ENCODE peak calls at places on chromosomes 2 and 18, in seven cellular contexts. One of them, this sample, is unnamed.

GRCh38 chr2:239763433-239764097 is 261.6 kb downstream of the NDUFA10 start:
- DNase-seq in sigmoid colon: peak; percentile 37
- DNase-seq in lower lobe of right lung: no peak
- DNase-seq in endothelial cell of umbilical vein: no peak
- DNase-seq in effector memory CD4-positive, alpha-beta T cell: no peak
- DNase-seq in Karpas-422: no peak
- DNase-seq in fibroblast of lung: no peak
- DNase-seq in this sample: no peak

GRCh38 chr2:201926071-201926470 is 107.6 kb upstream of the FZD7 start:
- DNase-seq in sigmoid colon: no peak
- DNase-seq in lower lobe of right lung: no peak
- DNase-seq in endothelial cell of umbilical vein: no peak
- DNase-seq in effector memory CD4-positive, alpha-beta T cell: no peak
- DNase-seq in Karpas-422: no peak
- DNase-seq in fibroblast of lung: no peak
- DNase-seq in this sample: no peak

GRCh38 chr18:58350526-58350925 is 278.4 kb downstream of the ALPK2 start:
- DNase-seq in sigmoid colon: no peak
- DNase-seq in lower lobe of right lung: no peak
- DNase-seq in endothelial cell of umbilical vein: no peak
- DNase-seq in effector memory CD4-positive, alpha-beta T cell: no peak
- DNase-seq in Karpas-422: no peak
- DNase-seq in fibroblast of lung: peak; percentile 30
- DNase-seq in this sample: no peak

GRCh38 chr2:197889041-197889440 is 84.6 kb downstream of the PLCL1 start:
- DNase-seq in sigmoid colon: no peak
- DNase-seq in lower lobe of right lung: no peak
- DNase-seq in endothelial cell of umbilical vein: peak; percentile 77
- DNase-seq in effector memory CD4-positive, alpha-beta T cell: no peak
- DNase-seq in Karpas-422: peak; percentile 56
- DNase-seq in fibroblast of lung: peak; percentile 55
- DNase-seq in this sample: no peak

GRCh38 chr2:238684362-238685326 is 163.2 kb upstream of the TWIST2 start:
- DNase-seq in sigmoid colon: peak; percentile 90
- DNase-seq in lower lobe of right lung: no peak
- DNase-seq in endothelial cell of umbilical vein: peak; percentile 16
- DNase-seq in effector memory CD4-positive, alpha-beta T cell: no peak
- DNase-seq in Karpas-422: no peak
- DNase-seq in fibroblast of lung: peak; percentile 99
- DNase-seq in this sample: no peak

GRCh38 chr2:146370821-146371220 is 1474.0 kb upstream of the ACVR2A start:
- DNase-seq in sigmoid colon: no peak
- DNase-seq in lower lobe of right lung: no peak
- DNase-seq in endothelial cell of umbilical vein: no peak
- DNase-seq in effector memory CD4-positive, alpha-beta T cell: no peak
- DNase-seq in Karpas-422: no peak
- DNase-seq in fibroblast of lung: peak; percentile 73
- DNase-seq in this sample: no peak

GRCh38 chr2:101820519-101820918 is 123.0 kb downstream of the MAP4K4 start:
- DNase-seq in sigmoid colon: no peak
- DNase-seq in lower lobe of right lung: no peak
- DNase-seq in endothelial cell of umbilical vein: no peak
- DNase-seq in effector memory CD4-positive, alpha-beta T cell: no peak
- DNase-seq in Karpas-422: no peak
- DNase-seq in fibroblast of lung: peak; percentile 88
- DNase-seq in this sample: no peak

GRCh38 chr2:145797692-145798091 is 1277.8 kb upstream of the ZEB2 start:
- DNase-seq in sigmoid colon: no peak
- DNase-seq in lower lobe of right lung: no peak
- DNase-seq in endothelial cell of umbilical vein: peak; percentile 49
- DNase-seq in effector memory CD4-positive, alpha-beta T cell: no peak
- DNase-seq in Karpas-422: no peak
- DNase-seq in fibroblast of lung: peak; percentile 52
- DNase-seq in this sample: no peak

GRCh38 chr2:118417417-118418125 is 329.3 kb downstream of the INSIG2 start:
- DNase-seq in sigmoid colon: no peak
- DNase-seq in lower lobe of right lung: no peak
- DNase-seq in endothelial cell of umbilical vein: no peak
- DNase-seq in effector memory CD4-positive, alpha-beta T cell: no peak
- DNase-seq in Karpas-422: no peak
- DNase-seq in fibroblast of lung: peak; percentile 79
- DNase-seq in this sample: no peak

GRCh38 chr2:191230174-191230573 is 15.0 kb upstream of the MYO1B start:
- DNase-seq in sigmoid colon: no peak
- DNase-seq in lower lobe of right lung: no peak
- DNase-seq in endothelial cell of umbilical vein: no peak
- DNase-seq in effector memory CD4-positive, alpha-beta T cell: no peak
- DNase-seq in Karpas-422: no peak
- DNase-seq in fibroblast of lung: peak; percentile 98
- DNase-seq in this sample: no peak

GRCh38 chr2:97998431-97998830 is 2.7 kb upstream of the TMEM131 start:
- DNase-seq in sigmoid colon: no peak
- DNase-seq in lower lobe of right lung: no peak
- DNase-seq in endothelial cell of umbilical vein: no peak
- DNase-seq in effector memory CD4-positive, alpha-beta T cell: no peak
- DNase-seq in Karpas-422: no peak
- DNase-seq in fibroblast of lung: no peak
- DNase-seq in this sample: no peak

GRCh38 chr18:37778417-37779165 is 213.0 kb upstream of the CELF4 start:
- DNase-seq in sigmoid colon: no peak
- DNase-seq in lower lobe of right lung: peak; percentile 75
- DNase-seq in endothelial cell of umbilical vein: peak; percentile 5
- DNase-seq in effector memory CD4-positive, alpha-beta T cell: no peak
- DNase-seq in Karpas-422: peak; percentile 78
- DNase-seq in fibroblast of lung: no peak
- DNase-seq in this sample: no peak

GRCh38 chr2:85178154-85178553 is 45.0 kb downstream of the TCF7L1 start:
- DNase-seq in sigmoid colon: no peak
- DNase-seq in lower lobe of right lung: no peak
- DNase-seq in endothelial cell of umbilical vein: peak; percentile 49
- DNase-seq in effector memory CD4-positive, alpha-beta T cell: no peak
- DNase-seq in Karpas-422: no peak
- DNase-seq in fibroblast of lung: no peak
- DNase-seq in this sample: no peak

GRCh38 chr18:10872297-10872696 is 277.1 kb downstream of the PIEZO2 start:
- DNase-seq in sigmoid colon: peak; percentile 74
- DNase-seq in lower lobe of right lung: no peak
- DNase-seq in endothelial cell of umbilical vein: no peak
- DNase-seq in effector memory CD4-positive, alpha-beta T cell: no peak
- DNase-seq in Karpas-422: no peak
- DNase-seq in fibroblast of lung: no peak
- DNase-seq in this sample: no peak

GRCh38 chr2:151363709-151364108 is 6.3 kb downstream of the TNFAIP6 start:
- DNase-seq in sigmoid colon: peak; percentile 70
- DNase-seq in lower lobe of right lung: peak; percentile 61
- DNase-seq in endothelial cell of umbilical vein: peak; percentile 40
- DNase-seq in effector memory CD4-positive, alpha-beta T cell: no peak
- DNase-seq in Karpas-422: no peak
- DNase-seq in fibroblast of lung: no peak
- DNase-seq in this sample: no peak

GRCh38 chr2:239866778-239867177 is 158.4 kb downstream of the NDUFA10 start:
- DNase-seq in sigmoid colon: no peak
- DNase-seq in lower lobe of right lung: no peak
- DNase-seq in endothelial cell of umbilical vein: no peak
- DNase-seq in effector memory CD4-positive, alpha-beta T cell: no peak
- DNase-seq in Karpas-422: no peak
- DNase-seq in fibroblast of lung: no peak
- DNase-seq in this sample: no peak

GRCh38 chr2:214244847-214245246 is 166.0 kb upstream of the VWC2L start:
- DNase-seq in sigmoid colon: no peak
- DNase-seq in lower lobe of right lung: no peak
- DNase-seq in endothelial cell of umbilical vein: no peak
- DNase-seq in effector memory CD4-positive, alpha-beta T cell: no peak
- DNase-seq in Karpas-422: no peak
- DNase-seq in fibroblast of lung: peak; percentile 69
- DNase-seq in this sample: no peak

GRCh38 chr18:79529991-79530390 is 134.3 kb downstream of the NFATC1 start:
- DNase-seq in sigmoid colon: peak; percentile 49
- DNase-seq in lower lobe of right lung: peak; percentile 38
- DNase-seq in endothelial cell of umbilical vein: no peak
- DNase-seq in effector memory CD4-positive, alpha-beta T cell: no peak
- DNase-seq in Karpas-422: no peak
- DNase-seq in fibroblast of lung: no peak
- DNase-seq in this sample: peak; percentile 17

GRCh38 chr2:88176352-88176952 is 6.3 kb downstream of the THNSL2 start:
- DNase-seq in sigmoid colon: no peak
- DNase-seq in lower lobe of right lung: no peak
- DNase-seq in endothelial cell of umbilical vein: no peak
- DNase-seq in effector memory CD4-positive, alpha-beta T cell: no peak
- DNase-seq in Karpas-422: no peak
- DNase-seq in fibroblast of lung: no peak
- DNase-seq in this sample: no peak

DNA sequence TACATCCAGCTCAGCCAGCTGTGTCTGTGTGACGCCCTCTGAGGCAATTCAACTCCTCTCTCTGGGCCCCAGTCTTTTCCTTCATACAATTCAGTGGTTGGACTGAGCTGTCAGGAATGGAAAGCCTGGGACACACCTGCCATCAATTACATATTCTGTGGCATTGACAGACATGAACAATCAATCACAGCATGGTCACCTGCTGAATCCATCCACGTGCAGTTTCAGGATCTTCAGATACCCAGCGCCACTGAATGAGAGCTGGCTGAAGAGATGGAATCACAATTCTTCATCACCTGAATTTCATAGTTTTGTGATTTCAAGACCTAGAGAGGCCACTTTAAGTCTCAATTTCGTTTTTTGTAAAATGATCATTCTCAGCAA is 5.1 kb downstream of the ADRA2B start:
- DNase-seq in sigmoid colon: peak; percentile 19
- DNase-seq in lower lobe of right lung: no peak
- DNase-seq in endothelial cell of umbilical vein: no peak
- DNase-seq in effector memory CD4-positive, alpha-beta T cell: no peak
- DNase-seq in Karpas-422: no peak
- DNase-seq in fibroblast of lung: no peak
- DNase-seq in this sample: no peak
- H3K4me1 ChIP-seq in sigmoid colon: peaks cover 16% of the 10 kb centered on the region
- H3K4me1 ChIP-seq in lower lobe of right lung: peaks cover 5% of the 10 kb centered on the region
- H3K4me1 ChIP-seq in endothelial cell of umbilical vein: no peaks in the 10 kb centered on the region
- H3K4me1 ChIP-seq in effector memory CD4-positive, alpha-beta T cell: peaks cover 4% of the 10 kb centered on the region
- H3K4me1 ChIP-seq in Karpas-422: no peaks in the 10 kb centered on the region
- H3K4me1 ChIP-seq in fibroblast of lung: no peaks in the 10 kb centered on the region
- H3K4me1 ChIP-seq in this sample: no peaks in the 10 kb centered on the region

GRCh38 chr18:6266212-6266611 is 148.5 kb downstream of the L3MBTL4 start:
- DNase-seq in sigmoid colon: no peak
- DNase-seq in lower lobe of right lung: no peak
- DNase-seq in endothelial cell of umbilical vein: no peak
- DNase-seq in effector memory CD4-positive, alpha-beta T cell: no peak
- DNase-seq in Karpas-422: no peak
- DNase-seq in fibroblast of lung: no peak
- DNase-seq in this sample: no peak

GRCh38 chr18:6269933-6270332 is 144.8 kb downstream of the L3MBTL4 start:
- DNase-seq in sigmoid colon: no peak
- DNase-seq in lower lobe of right lung: no peak
- DNase-seq in endothelial cell of umbilical vein: no peak
- DNase-seq in effector memory CD4-positive, alpha-beta T cell: no peak
- DNase-seq in Karpas-422: no peak
- DNase-seq in fibroblast of lung: no peak
- DNase-seq in this sample: no peak

GRCh38 chr18:6270791-6271216 is 143.9 kb downstream of the L3MBTL4 start:
- DNase-seq in sigmoid colon: no peak
- DNase-seq in lower lobe of right lung: no peak
- DNase-seq in endothelial cell of umbilical vein: no peak
- DNase-seq in effector memory CD4-positive, alpha-beta T cell: no peak
- DNase-seq in Karpas-422: no peak
- DNase-seq in fibroblast of lung: no peak
- DNase-seq in this sample: no peak

GRCh38 chr18:6271585-6271984 is 143.1 kb downstream of the L3MBTL4 start:
- DNase-seq in sigmoid colon: no peak
- DNase-seq in lower lobe of right lung: no peak
- DNase-seq in endothelial cell of umbilical vein: no peak
- DNase-seq in effector memory CD4-positive, alpha-beta T cell: no peak
- DNase-seq in Karpas-422: no peak
- DNase-seq in fibroblast of lung: no peak
- DNase-seq in this sample: no peak
- H3K4me3 ChIP-seq in sigmoid colon: no peak overlapping the region
- H3K4me3 ChIP-seq in lower lobe of right lung: no peak overlapping the region
- H3K4me3 ChIP-seq in endothelial cell of umbilical vein: no peak overlapping the region
- H3K4me3 ChIP-seq in effector memory CD4-positive, alpha-beta T cell: no peak overlapping the region
- H3K4me3 ChIP-seq in Karpas-422: no peak overlapping the region
- H3K4me3 ChIP-seq in fibroblast of lung: no peak overlapping the region
- H3K4me3 ChIP-seq in this sample: no peak overlapping the region

DNA sequence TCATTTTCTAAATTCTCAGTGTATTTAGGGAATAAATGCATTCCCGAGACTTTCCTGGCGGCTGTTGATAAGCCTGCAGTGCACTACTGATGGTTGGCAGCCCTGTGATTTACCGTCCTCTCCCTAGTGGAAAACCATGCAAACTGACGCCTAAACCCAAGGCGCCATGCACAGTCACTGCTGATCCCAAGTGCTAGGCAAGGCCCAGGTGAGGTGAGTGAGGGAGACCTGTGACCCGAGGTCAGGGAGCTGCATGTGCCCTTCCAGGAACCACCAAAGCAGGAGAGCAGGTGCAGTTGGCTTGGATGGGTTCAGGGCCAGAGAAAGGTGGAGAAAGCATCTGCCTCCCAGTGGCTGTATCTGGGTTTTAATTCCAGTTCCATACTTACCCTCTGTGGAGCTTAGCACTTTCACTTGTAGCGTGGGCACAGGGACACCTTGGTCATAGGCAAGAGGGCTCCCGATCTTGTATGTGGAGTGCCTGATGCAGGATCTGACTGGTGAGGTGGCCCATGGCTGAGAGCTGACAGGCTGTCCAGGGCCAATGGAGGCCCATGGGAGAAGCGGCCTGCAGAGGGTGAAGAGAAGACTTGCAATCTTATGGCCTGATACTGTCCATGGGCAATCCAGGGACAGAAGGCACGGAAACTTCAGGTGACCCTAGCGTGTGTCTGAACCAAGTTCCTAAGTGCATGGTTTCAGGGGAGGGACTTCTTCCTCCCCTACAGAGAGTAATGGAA is 131.3 kb downstream of the SH3RF3 start:
- DNase-seq in sigmoid colon: no peak
- DNase-seq in lower lobe of right lung: no peak
- DNase-seq in endothelial cell of umbilical vein: no peak
- DNase-seq in effector memory CD4-positive, alpha-beta T cell: no peak
- DNase-seq in Karpas-422: no peak
- DNase-seq in fibroblast of lung: no peak
- DNase-seq in this sample: no peak
- H3K27ac ChIP-seq in sigmoid colon: no peak overlapping the region
- H3K27ac ChIP-seq in lower lobe of right lung: no peak overlapping the region
- H3K27ac ChIP-seq in endothelial cell of umbilical vein: no peak overlapping the region
- H3K27ac ChIP-seq in effector memory CD4-positive, alpha-beta T cell: no peak overlapping the region
- H3K27ac ChIP-seq in Karpas-422: no peak overlapping the region
- H3K27ac ChIP-seq in fibroblast of lung: no peak overlapping the region
- H3K27ac ChIP-seq in this sample: no peak overlapping the region

DNA sequence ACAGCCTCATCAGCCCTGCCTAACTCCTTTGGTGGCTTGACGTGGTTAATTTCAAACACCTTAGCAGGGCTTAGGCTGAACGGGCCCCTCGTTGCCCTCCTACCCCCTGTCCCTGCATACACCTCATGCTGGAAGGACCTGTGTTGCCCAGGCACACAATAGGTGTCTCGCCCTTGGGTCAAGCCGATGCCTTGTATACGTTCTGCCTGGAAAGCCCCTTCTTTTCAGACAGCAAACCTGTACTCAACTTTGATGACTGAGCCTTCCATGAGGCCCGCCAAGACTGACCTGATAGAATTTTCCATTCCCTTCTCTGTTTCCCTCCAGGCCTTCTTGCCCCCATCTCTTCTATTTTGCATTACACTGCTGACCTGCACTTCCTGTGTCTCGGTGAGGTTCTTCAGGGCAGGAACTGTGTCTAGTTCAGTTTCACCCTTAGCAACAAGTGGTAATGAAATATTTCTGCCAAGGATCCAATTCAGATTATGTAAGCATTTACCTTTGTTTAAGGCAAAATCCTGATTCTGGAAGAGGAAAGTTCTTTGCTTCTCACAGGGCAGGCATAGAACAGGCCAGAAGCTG is 7.9 kb downstream of the GREB1 start:
- DNase-seq in sigmoid colon: no peak
- DNase-seq in lower lobe of right lung: no peak
- DNase-seq in endothelial cell of umbilical vein: no peak
- DNase-seq in effector memory CD4-positive, alpha-beta T cell: no peak
- DNase-seq in Karpas-422: no peak
- DNase-seq in fibroblast of lung: no peak
- DNase-seq in this sample: no peak
- H3K4me1 ChIP-seq in sigmoid colon: peaks cover 17% of the 10 kb centered on the region
- H3K4me1 ChIP-seq in lower lobe of right lung: no peaks in the 10 kb centered on the region
- H3K4me1 ChIP-seq in endothelial cell of umbilical vein: no peaks in the 10 kb centered on the region
- H3K4me1 ChIP-seq in effector memory CD4-positive, alpha-beta T cell: no peaks in the 10 kb centered on the region
- H3K4me1 ChIP-seq in Karpas-422: peaks cover 4% of the 10 kb centered on the region
- H3K4me1 ChIP-seq in fibroblast of lung: no peaks in the 10 kb centered on the region
- H3K4me1 ChIP-seq in this sample: no peaks in the 10 kb centered on the region

This sample was measured in CD8-positive, alpha-beta memory T cell.